ENCODE peak calls at places on chromosomes 5 and 9, in ten cellular contexts. V is psoas muscle; P is IMR-90; B is CD8-positive, alpha-beta memory T cell; Z is effector memory CD4-positive, alpha-beta T cell; J is suprapubic skin; L is tibial artery; Y is neural progenitor cell; R is naive thymus-derived CD4-positive, alpha-beta T cell; K is fibroblast of lung. C is an unnamed sample.

GRCh38 chr5:107857785-107858184 is 187.0 kb upstream of the EFNA5 start:
- DNase-seq in R (no peak), P (no peak), K (no peak), Y (no peak), L (no peak), J (no peak), Z (no peak), B (no peak), V (no peak), C (no peak)

GRCh38 chr5:110167384-110167783 is 477.7 kb downstream of the MAN2A1 start:
- DNase-seq in K (no peak), J (no peak), L (no peak), Z (no peak), P (no peak), Y (no peak), B (no peak), V (no peak), R (no peak), C (no peak)

GRCh38 chr9:78321505-78321904 is 24.6 kb downstream of the PSAT1 start:
- DNase-seq in K (no peak), Z (no peak), R (no peak), J (no peak), Y (no peak), B (no peak), P (no peak), L (peak; percentile 9), V (no peak), C (no peak)

GRCh38 chr9:31137151-31137849 is 1247.1 kb upstream of the ACO1 start:
- DNase-seq in L (no peak), P (peak; percentile 76), J (no peak), Z (no peak), R (no peak), B (no peak), V (no peak), K (peak; percentile 90), Y (no peak), C (no peak)

GRCh38 chr5:139915274-139915673 is 119.7 kb downstream of the PSD2 start:
- DNase-seq in Y (no peak), Z (no peak), P (no peak), R (no peak), L (no peak), B (no peak), J (no peak), V (no peak), K (no peak), C (no peak)

GRCh38 chr9:130039504-130040147 is 3.4 kb downstream of the FNBP1 start:
- DNase-seq in K (no peak), V (no peak), R (peak; percentile 40), Z (no peak), L (no peak), P (no peak), B (peak; percentile 48), J (no peak), Y (peak; percentile 38), C (no peak)

GRCh38 chr9:33620738-33621439 is 96.8 kb downstream of the ANKRD18B start:
- DNase-seq in Y (no peak), K (peak; percentile 68), R (no peak), V (no peak), Z (no peak), B (no peak), J (no peak), L (no peak), P (peak; percentile 84), C (no peak)

GRCh38 chr5:149128023-149128875 is 13.0 kb upstream of the ABLIM3 start:
- DNase-seq in K (peak; percentile 51), Z (no peak), B (no peak), P (peak; percentile 41), J (no peak), R (no peak), L (no peak), V (no peak), Y (peak; percentile 58), C (no peak)

GRCh38 chr5:6228257-6229250 is 149.8 kb downstream of the MED10 start:
- DNase-seq in V (no peak), B (no peak), J (no peak), Y (no peak), R (no peak), K (no peak), L (no peak), Z (no peak), P (no peak), C (no peak)

GRCh38 chr5:132428811-132429440 is 59.4 kb downstream of the SLC22A5 start:
- DNase-seq in Z (no peak), L (no peak), J (no peak), P (peak; percentile 87), Y (no peak), B (no peak), K (peak; percentile 59), R (no peak), V (no peak), C (no peak)

GRCh38 chr9:76559283-76559682 is 100.3 kb downstream of the GCNT1 start:
- DNase-seq in B (no peak), P (no peak), R (no peak), V (no peak), Z (no peak), L (no peak), K (no peak), J (no peak), Y (no peak), C (no peak)

GRCh38 chr5:144093868-144094267 is 76.6 kb downstream of the YIPF5 start:
- DNase-seq in V (no peak), R (no peak), P (no peak), K (no peak), Y (no peak), Z (no peak), B (no peak), L (no peak), J (no peak), C (no peak)

GRCh38 chr5:130138406-130139060 is 234.3 kb downstream of the CHSY3 start:
- DNase-seq in J (no peak), B (no peak), Y (no peak), P (no peak), Z (no peak), V (no peak), K (peak; percentile 15), L (no peak), R (no peak), C (no peak)

GRCh38 chr9:92100237-92100911 is 14.8 kb downstream of the SPTLC1 start:
- DNase-seq in Y (no peak), K (peak; percentile 74), J (no peak), P (peak; percentile 87), V (no peak), Z (no peak), R (no peak), B (no peak), L (no peak), C (no peak)

GRCh38 chr5:174735498-174736350 is 11.3 kb downstream of the MSX2 start:
- DNase-seq in V (no peak), B (no peak), K (no peak), P (no peak), Z (no peak), J (no peak), Y (peak; percentile 88), R (no peak), L (no peak), C (no peak)
- H3K27me3 ChIP-seq in V (peaks cover 9% of the 10 kb centered on the region), B (peaks cover 10% of the 10 kb centered on the region), K (peaks cover 30% of the 10 kb centered on the region), P (peaks cover 27% of the 10 kb centered on the region), Z (peaks cover 20% of the 10 kb centered on the region), J (peaks cover 79% of the 10 kb centered on the region), Y (peaks cover 78% of the 10 kb centered on the region), R (peaks cover 16% of the 10 kb centered on the region), L (no peaks in the 10 kb centered on the region), C (peaks cover 48% of the 10 kb centered on the region)

DNA sequence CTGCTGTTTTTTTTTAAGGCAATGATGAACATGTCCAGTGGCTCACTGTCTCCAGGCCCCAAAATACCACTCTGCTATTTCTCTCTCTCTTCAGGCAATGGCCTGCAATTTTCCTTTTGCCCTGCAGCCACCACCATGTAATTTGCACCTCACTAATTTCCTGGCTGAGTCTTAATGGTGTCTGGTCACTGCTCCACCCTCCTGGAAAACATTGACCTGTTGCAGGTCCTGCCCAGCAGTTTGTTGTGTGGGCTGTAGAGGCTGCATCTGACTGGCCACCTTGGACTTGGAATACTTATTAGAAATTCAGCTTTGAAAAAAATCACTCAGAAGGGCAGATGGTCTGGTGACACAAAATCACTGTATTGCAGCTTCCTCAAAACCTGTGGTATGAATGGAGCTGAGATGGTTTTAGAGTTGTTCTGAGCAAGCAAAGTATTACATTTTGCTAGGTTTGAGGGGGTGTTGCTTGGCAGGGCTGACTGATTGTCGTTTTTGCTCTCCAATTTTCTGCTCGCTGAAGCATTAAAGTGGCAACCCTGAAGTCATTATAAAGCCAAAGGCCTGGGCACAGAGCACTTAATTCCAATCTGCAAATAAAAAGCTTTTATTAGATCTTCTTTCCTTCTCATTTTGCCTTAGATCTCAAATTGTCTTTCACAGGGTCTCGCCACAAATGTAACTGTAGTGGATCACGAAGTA is 134.8 kb downstream of the TMEM174 start:
- DNase-seq in V (no peak), K (no peak), Z (no peak), J (no peak), P (no peak), B (no peak), Y (no peak), R (no peak), L (no peak), C (no peak)
- H3K27ac ChIP-seq in V (no peak overlapping the region), K (no peak overlapping the region), Z (no peak overlapping the region), J (no peak overlapping the region), P (no peak overlapping the region), B (no peak overlapping the region), Y (no peak overlapping the region), R (no peak overlapping the region), L (no peak overlapping the region), C (no peak overlapping the region)

GRCh38 chr5:176743136-176743827 is 67.1 kb upstream of the UNC5A start:
- DNase-seq in B (no peak), Z (no peak), R (no peak), K (no peak), P (no peak), L (no peak), V (no peak), Y (peak; percentile 78), J (peak; percentile 50), C (no peak)
- H3K27me3 ChIP-seq in B (peaks cover 51% of the 10 kb centered on the region), Z (peaks cover 25% of the 10 kb centered on the region), R (peaks cover 15% of the 10 kb centered on the region), K (peaks cover 68% of the 10 kb centered on the region), P (peaks cover 86% of the 10 kb centered on the region), L (no peaks in the 10 kb centered on the region), V (no peaks in the 10 kb centered on the region), Y (peaks cover 17% of the 10 kb centered on the region), J (peaks cover 96% of the 10 kb centered on the region), C (peaks cover 5% of the 10 kb centered on the region)

GRCh38 chr9:28938981-28939380 is 1365.7 kb upstream of the C9orf72 start:
- DNase-seq in K (no peak), Z (no peak), Y (peak; percentile 2), B (no peak), R (no peak), J (no peak), L (no peak), P (no peak), V (no peak), C (no peak)
- H3K27ac ChIP-seq in K (no peak overlapping the region), Z (no peak overlapping the region), Y (no peak overlapping the region), B (no peak overlapping the region), R (no peak overlapping the region), J (no peak overlapping the region), L (no peak overlapping the region), P (no peak overlapping the region), V (no peak overlapping the region), C (no peak overlapping the region)

C was measured in pancreas.